ENCODE peak calls at places on chromosome 1, in eight cellular contexts. O is adrenal gland, J is spleen, V is HCT116, K is stomach, I is PC-3, Z is left lung, L is IMR-90. U is an unnamed sample. For H3K4me1, the result is how much of the 10 kb centered on the place peaks cover.

GRCh38 chr1:119001181-119002018 is 13.3 kb upstream of the TBX15 start:
- DNase-seq in O (no peak), J (peak), V (no peak), K (no peak), I (no peak), Z (no peak), L (no peak), U (no peak)

GRCh38 chr1:29850358-29850757 is 614.0 kb downstream of the PTPRU start:
- DNase-seq in O (no peak), J (no peak), V (no peak), K (no peak), I (no peak), Z (no peak), L (no peak), U (no peak)

GRCh38 chr1:53541761-53542550 is 82.8 kb downstream of the DMRTB1 start:
- DNase-seq in O (peak), J (peak), V (peak), K (no peak), I (peak), Z (peak), L (peak), U (no peak)

GRCh38 chr1:193676996-193677569 is 490.7 kb upstream of the B3GALT2 start:
- DNase-seq in O (no peak), J (no peak), V (no peak), K (no peak), I (peak), Z (no peak), L (peak), U (no peak)

GRCh38 chr1:166470465-166470864 is 303.7 kb upstream of the FAM78B start:
- DNase-seq in O (peak), J (no peak), V (no peak), K (no peak), I (no peak), Z (no peak), L (no peak), U (no peak)

GRCh38 chr1:81032973-81033425 is 767.7 kb upstream of the ADGRL2 start:
- DNase-seq in O (no peak), J (no peak), V (no peak), K (no peak), I (no peak), Z (no peak), L (no peak), U (no peak)

GRCh38 chr1:226946841-226947240 is 6.7 kb downstream of the COQ8A start:
- DNase-seq in O (peak), J (no peak), V (no peak), K (no peak), I (peak), Z (no peak), L (peak), U (no peak)

GRCh38 chr1:201254625-201255469 is 28.5 kb upstream of the PKP1 start:
- DNase-seq in O (peak), J (peak), V (peak), K (peak), I (peak), Z (peak), L (no peak), U (peak)

GRCh38 chr1:197685785-197686184 is 89.5 kb downstream of the DENND1B start:
- DNase-seq in O (no peak), J (no peak), V (no peak), K (no peak), I (no peak), Z (no peak), L (peak), U (no peak)

GRCh38 chr1:208221291-208221622 is 22.9 kb downstream of the PLXNA2 start:
- DNase-seq in O (no peak), J (no peak), V (no peak), K (no peak), I (no peak), Z (no peak), L (no peak), U (no peak)

GRCh38 chr1:30106125-30106524 is 617.3 kb downstream of the MATN1 start:
- DNase-seq in O (peak), J (no peak), V (no peak), K (no peak), I (peak), Z (no peak), L (peak), U (no peak)

GRCh38 chr1:211487672-211488208 is 4.2 kb downstream of the RD3 start:
- DNase-seq in O (no peak), J (peak), V (no peak), K (no peak), I (no peak), Z (no peak), L (no peak), U (no peak)

GRCh38 chr1:19445417-19446342 is 39.7 kb downstream of the CAPZB start:
- DNase-seq in O (no peak), J (no peak), V (no peak), K (peak), I (no peak), Z (no peak), L (no peak), U (no peak)

GRCh38 chr1:30601316-30602085 is 121.9 kb downstream of the MATN1 start:
- DNase-seq in O (no peak), J (no peak), V (no peak), K (no peak), I (no peak), Z (no peak), L (no peak), U (no peak)

GRCh38 chr1:230611128-230611914 is 31.0 kb upstream of the COG2 start:
- DNase-seq in O (no peak), J (no peak), V (no peak), K (no peak), I (no peak), Z (no peak), L (no peak), U (no peak)

GRCh38 chr1:118304722-118305344 is 119.8 kb upstream of the SPAG17 start:
- DNase-seq in O (no peak), J (no peak), V (no peak), K (no peak), I (peak), Z (no peak), L (no peak), U (no peak)

GRCh38 chr1:54768093-54768492 is 3.8 kb upstream of the PARS2 start:
- DNase-seq in O (peak), J (no peak), V (no peak), K (peak), I (peak), Z (no peak), L (peak), U (no peak)

GRCh38 chr1:197912739-197913494 is 4.3 kb upstream of the LHX9 start:
- DNase-seq in O (no peak), J (no peak), V (no peak), K (no peak), I (no peak), Z (no peak), L (no peak), U (no peak)

GRCh38 chr1:30382496-30382895 is 340.9 kb downstream of the MATN1 start:
- DNase-seq in O (no peak), J (peak), V (no peak), K (no peak), I (no peak), Z (no peak), L (no peak), U (no peak)

GRCh38 chr1:150791587-150791986 is 16.5 kb downstream of the CTSK start:
- DNase-seq in O (no peak), J (no peak), V (no peak), K (no peak), I (no peak), Z (no peak), L (no peak), U (no peak)

GRCh38 chr1:235253219-235253640 is 74.7 kb downstream of the ARID4B start:
- DNase-seq in O (peak), J (no peak), V (peak), K (peak), I (peak), Z (no peak), L (peak), U (no peak)

GRCh38 chr1:93344484-93344883 is 1.2 kb upstream of the DR1 start:
- DNase-seq in O (peak), J (no peak), V (no peak), K (no peak), I (no peak), Z (no peak), L (no peak), U (no peak)

GRCh38 chr1:186212574-186213224 is 162.4 kb downstream of the TPR start:
- DNase-seq in O (peak), J (no peak), V (peak), K (no peak), I (peak), Z (no peak), L (peak), U (peak)

GRCh38 chr1:24928631-24929090 is 1.4 kb downstream of the RUNX3 start:
- DNase-seq in O (no peak), J (peak), V (no peak), K (no peak), I (peak), Z (peak), L (no peak), U (no peak)

GRCh38 chr1:174652496-174653280 is 204.9 kb downstream of the GPR52 start:
- DNase-seq in O (no peak), J (no peak), V (no peak), K (no peak), I (no peak), Z (no peak), L (no peak), U (no peak)

GRCh38 chr1:119594386-119594785 is 53.7 kb downstream of the ZNF697 start:
- DNase-seq in O (no peak), J (no peak), V (no peak), K (no peak), I (peak), Z (no peak), L (no peak), U (no peak)

GRCh38 chr1:46394108-46394871 is at the start of gene FAAH:
- DNase-seq in O (peak), J (peak), V (peak), K (peak), I (no peak), Z (peak), L (no peak), U (no peak)

GRCh38 chr1:43936470-43937151 is 3.0 kb downstream of the ARTN start:
- DNase-seq in O (peak), J (no peak), V (no peak), K (peak), I (peak), Z (peak), L (peak), U (no peak)

GRCh38 chr1:77416692-77417450 is 135.1 kb downstream of the AK5 start:
- DNase-seq in O (peak), J (no peak), V (peak), K (no peak), I (peak), Z (no peak), L (peak), U (no peak)

GRCh38 chr1:21634481-21635137 is 34.5 kb downstream of the RAP1GAP start:
- DNase-seq in O (peak), J (no peak), V (no peak), K (peak), I (no peak), Z (no peak), L (no peak), U (peak)

GRCh38 chr1:47030170-47030805 is 6.8 kb downstream of the CYP4X1 start:
- DNase-seq in O (no peak), J (no peak), V (no peak), K (no peak), I (peak), Z (no peak), L (no peak), U (no peak)

GRCh38 chr1:164773146-164773545 is 214.2 kb downstream of the PBX1 start:
- DNase-seq in O (no peak), J (no peak), V (no peak), K (no peak), I (no peak), Z (no peak), L (no peak), U (no peak)

GRCh38 chr1:164774413-164774812 is 215.4 kb downstream of the PBX1 start:
- DNase-seq in O (no peak), J (no peak), V (no peak), K (no peak), I (no peak), Z (no peak), L (no peak), U (no peak)

GRCh38 chr1:164771001-164771550 is 212.1 kb downstream of the PBX1 start:
- DNase-seq in O (no peak), J (no peak), V (no peak), K (no peak), I (no peak), Z (no peak), L (peak), U (no peak)

GRCh38 chr1:164771568-164772350 is 212.8 kb downstream of the PBX1 start:
- DNase-seq in O (peak), J (no peak), V (no peak), K (no peak), I (peak), Z (no peak), L (peak), U (no peak)

DNA sequence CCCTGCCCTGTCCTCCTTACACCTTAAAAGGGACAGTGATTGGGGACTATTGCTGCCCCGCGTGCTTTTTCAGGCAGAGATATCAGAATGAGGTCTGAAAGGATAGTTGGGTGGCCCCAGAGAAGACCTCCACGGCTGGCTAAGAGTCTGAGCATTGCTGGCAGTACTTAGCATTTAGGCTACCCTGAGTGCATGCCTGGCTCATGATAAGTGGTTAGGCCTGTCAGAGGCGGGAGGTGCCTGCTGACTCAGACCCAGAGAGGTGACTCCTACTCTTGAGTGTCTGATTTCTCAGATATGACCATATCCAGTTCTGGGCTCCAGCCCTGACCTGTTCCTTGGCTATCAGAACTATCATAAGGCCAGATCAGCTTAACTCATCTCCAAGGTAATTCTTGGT is 213.7 kb downstream of the PBX1 start:
- DNase-seq in O (peak), J (no peak), V (peak), K (peak), I (peak), Z (peak), L (peak), U (no peak)
- H3K4me1 ChIP-seq in O (half or more), J (under half), V (under half), K (under half), I (under half), Z (under half), L (under half), U (under half)

DNA sequence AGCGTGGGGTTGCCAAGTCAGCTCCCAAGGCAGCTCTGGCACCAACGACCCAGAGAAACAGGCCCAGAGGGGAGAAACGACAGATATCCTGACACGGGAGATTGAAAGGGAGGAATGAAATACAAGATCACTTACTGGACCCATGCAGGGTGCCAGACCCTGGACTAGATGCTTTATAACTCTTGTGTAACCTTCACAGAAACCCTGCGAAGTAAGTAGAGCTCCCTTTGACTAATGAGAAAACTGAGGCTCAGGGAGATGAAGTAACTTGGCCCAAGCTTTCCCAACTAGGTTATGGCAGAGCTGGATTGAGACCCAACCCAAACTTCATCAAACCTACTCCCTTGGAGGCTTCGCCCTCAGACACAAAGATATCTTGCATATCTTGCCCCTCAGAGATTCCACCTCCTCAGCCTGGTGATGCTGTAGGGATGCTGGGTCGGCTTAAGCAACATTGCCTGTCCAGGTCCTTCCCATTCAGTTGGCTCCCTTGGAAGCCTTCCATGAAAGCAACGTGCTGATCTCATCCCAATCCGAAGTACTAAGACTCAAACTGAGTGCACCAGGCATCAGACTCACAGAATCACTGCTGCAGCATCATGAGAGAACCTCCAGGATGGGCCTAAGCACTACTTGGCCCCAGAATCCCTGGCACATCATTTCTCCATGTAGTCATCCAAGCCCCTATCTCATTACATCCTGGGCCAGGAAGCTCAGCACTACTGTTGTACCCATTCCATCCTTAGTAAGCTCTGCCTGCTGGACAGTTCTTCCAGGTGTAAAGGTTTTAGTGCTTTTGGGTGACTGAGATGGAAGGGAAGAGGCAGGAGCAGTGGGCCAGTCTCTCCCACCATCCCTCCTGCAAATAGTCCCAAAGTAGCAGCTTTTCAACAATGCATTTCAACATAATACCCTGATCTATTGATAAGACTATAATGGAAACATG is 1.1 kb upstream of the IGSF9 start:
- DNase-seq in O (no peak), J (peak), V (no peak), K (no peak), I (no peak), Z (no peak), L (no peak), U (no peak)
- H3K4me3 ChIP-seq in O (no peak), J (no peak), V (peak), K (peak), I (peak), Z (peak), L (no peak), U (peak)

GRCh38 chr1:22816803-22817202 is 106.2 kb downstream of the EPHB2 start:
- DNase-seq in O (no peak), J (peak), V (no peak), K (no peak), I (no peak), Z (no peak), L (no peak), U (no peak)

GRCh38 chr1:22814176-22815042 is 103.8 kb downstream of the EPHB2 start:
- DNase-seq in O (peak), J (peak), V (no peak), K (no peak), I (no peak), Z (no peak), L (no peak), U (no peak)

GRCh38 chr1:22815043-22815365 is 104.4 kb downstream of the EPHB2 start:
- DNase-seq in O (no peak), J (no peak), V (no peak), K (no peak), I (no peak), Z (no peak), L (no peak), U (no peak)

GRCh38 chr1:22816063-22816775 is 105.6 kb downstream of the EPHB2 start:
- DNase-seq in O (no peak), J (peak), V (no peak), K (no peak), I (no peak), Z (no peak), L (no peak), U (no peak)

DNA sequence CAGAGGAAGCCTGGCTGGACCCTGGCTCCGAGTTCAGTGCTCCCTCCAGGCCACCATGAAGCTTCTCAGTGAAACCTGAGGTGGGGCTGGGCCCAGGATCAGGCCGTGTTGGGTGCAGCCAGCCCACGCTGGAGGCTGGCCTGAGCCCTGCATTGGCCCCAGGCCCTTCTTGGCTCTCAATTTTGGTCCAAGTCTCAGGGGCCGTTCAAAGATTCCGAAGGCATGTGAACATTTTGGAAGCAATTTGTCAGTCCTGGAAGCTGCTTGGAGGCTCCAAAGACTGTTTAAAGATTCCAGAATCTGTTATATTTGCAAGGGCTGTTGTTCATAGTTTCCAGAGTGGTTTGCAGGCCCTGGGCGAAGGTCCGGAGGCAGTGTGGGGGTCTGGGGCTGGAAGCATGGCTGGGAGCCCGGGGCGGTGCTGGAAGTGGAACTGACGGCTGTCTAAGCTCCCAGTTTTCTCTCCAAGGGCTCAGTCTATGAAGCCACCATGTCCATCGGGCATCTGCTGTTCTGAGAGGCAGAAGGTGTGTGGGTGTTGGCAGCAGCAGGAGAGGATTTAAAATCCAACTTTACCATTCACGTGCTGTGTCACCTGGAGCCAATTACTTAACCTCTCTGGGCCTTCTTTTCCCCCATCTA is 104.9 kb downstream of the EPHB2 start:
- DNase-seq in O (no peak), J (peak), V (no peak), K (no peak), I (no peak), Z (no peak), L (no peak), U (no peak)
- H3K27ac ChIP-seq in O (no peak), J (no peak), V (no peak), K (no peak), I (no peak), Z (no peak), L (no peak), U (no peak)

GRCh38 chr1:156149374-156150106 is 3.8 kb upstream of the SEMA4A start:
- DNase-seq in O (no peak), J (peak), V (no peak), K (no peak), I (no peak), Z (no peak), L (no peak), U (no peak)
- H3K4me1 ChIP-seq in O (under half), J (half or more), V (under half), K (under half), I (under half), Z (under half), L (under half), U (under half)

GRCh38 chr1:202987922-202988583 is 19.1 kb upstream of the TMEM183A start:
- DNase-seq in O (no peak), J (no peak), V (no peak), K (no peak), I (no peak), Z (no peak), L (no peak), U (no peak)
- H3K4me3 ChIP-seq in O (no peak), J (no peak), V (no peak), K (no peak), I (no peak), Z (no peak), L (no peak), U (no peak)

U was measured in breast epithelium.